ENCODE peak calls at places on chromosomes 13 and 19, in six cellular contexts. W, Y, G, L, R and F are unnamed samples. For H3K27me3, the result is how much of the 10 kb centered on the place peaks cover.

GRCh38 chr13:95588721-95589120 is 36.2 kb downstream of the CLDN10 start:
- DNase-seq in W (no peak), Y (no peak), G (no peak), L (no peak), R (no peak), F (no peak)

GRCh38 chr13:99995503-99996176 is 14.1 kb downstream of the ZIC2 start:
- DNase-seq in W (no peak), Y (no peak), G (no peak), L (no peak), R (no peak), F (no peak)

GRCh38 chr19:38034153-38034835 is 127.3 kb downstream of the SIPA1L3 start:
- DNase-seq in W (no peak), Y (no peak), G (no peak), L (no peak), R (no peak), F (peak)

GRCh38 chr19:36115453-36116343 is at the start of gene TBCB:
- DNase-seq in W (peak), Y (no peak), G (peak), L (no peak), R (peak), F (peak)

GRCh38 chr13:113273856-113274590 is 23.0 kb upstream of the LAMP1 start:
- DNase-seq in W (no peak), Y (no peak), G (no peak), L (no peak), R (no peak), F (peak)

GRCh38 chr13:71864094-71864980 is 2.7 kb downstream of the DACH1 start:
- DNase-seq in W (no peak), Y (peak), G (no peak), L (no peak), R (peak), F (peak)

GRCh38 chr19:49920624-49921363 is 8.2 kb upstream of the ATF5 start:
- DNase-seq in W (no peak), Y (no peak), G (no peak), L (peak), R (no peak), F (no peak)

GRCh38 chr13:114068723-114069322 is 63.6 kb downstream of the RASA3 start:
- DNase-seq in W (no peak), Y (no peak), G (no peak), L (no peak), R (no peak), F (peak)

GRCh38 chr13:48304132-48304876 is 753 bp downstream of the RB1 start:
- DNase-seq in W (peak), Y (no peak), G (peak), L (peak), R (peak), F (no peak)

GRCh38 chr13:113207890-113208423 is 512 bp downstream of the PCID2 start:
- DNase-seq in W (no peak), Y (peak), G (peak), L (no peak), R (no peak), F (peak)

GRCh38 chr19:10797078-10797477 is 38.9 kb downstream of the TMED1 start:
- DNase-seq in W (no peak), Y (no peak), G (no peak), L (no peak), R (no peak), F (no peak)

GRCh38 chr19:11361037-11361770 is 6.0 kb downstream of the PLPPR2 start:
- DNase-seq in W (peak), Y (peak), G (no peak), L (no peak), R (peak), F (no peak)

GRCh38 chr13:44523176-44524017 is 52.7 kb downstream of the TSC22D1 start:
- DNase-seq in W (no peak), Y (no peak), G (peak), L (peak), R (no peak), F (no peak)

GRCh38 chr13:98741741-98742435 is 10.6 kb downstream of the SLC15A1 start:
- DNase-seq in W (no peak), Y (no peak), G (no peak), L (no peak), R (no peak), F (no peak)

GRCh38 chr19:2038284-2039081 is 12.6 kb downstream of the MKNK2 start:
- DNase-seq in W (peak), Y (peak), G (no peak), L (no peak), R (no peak), F (no peak)

GRCh38 chr13:103282571-103283450 is 216.6 kb upstream of the SLC10A2 start:
- DNase-seq in W (no peak), Y (no peak), G (no peak), L (no peak), R (no peak), F (no peak)

GRCh38 chr19:6690160-6690885 is 20.4 kb upstream of the TNFSF14 start:
- DNase-seq in W (no peak), Y (no peak), G (no peak), L (no peak), R (no peak), F (no peak)

GRCh38 chr19:33685541-33685940 is 63.8 kb downstream of the CHST8 start:
- DNase-seq in W (no peak), Y (no peak), G (no peak), L (no peak), R (peak), F (no peak)

GRCh38 chr13:111645198-111645597 is 324.8 kb downstream of the TEX29 start:
- DNase-seq in W (no peak), Y (no peak), G (no peak), L (no peak), R (no peak), F (no peak)

GRCh38 chr19:1131718-1132552 is 28.1 kb downstream of the GPX4 start:
- DNase-seq in W (peak), Y (no peak), G (no peak), L (peak), R (no peak), F (peak)

GRCh38 chr13:94192576-94192975 is 286.9 kb downstream of the DCT start:
- DNase-seq in W (no peak), Y (peak), G (peak), L (no peak), R (no peak), F (no peak)

GRCh38 chr13:111326621-111326965 is 6.2 kb downstream of the TEX29 start:
- DNase-seq in W (no peak), Y (no peak), G (no peak), L (no peak), R (no peak), F (no peak)

GRCh38 chr19:14318873-14319272 is 62.4 kb upstream of the ADGRE5 start:
- DNase-seq in W (peak), Y (peak), G (no peak), L (no peak), R (peak), F (no peak)

GRCh38 chr19:37505958-37506386 is 767 bp upstream of the ZNF793 start:
- DNase-seq in W (no peak), Y (no peak), G (no peak), L (no peak), R (no peak), F (no peak)

GRCh38 chr13:40706439-40706838 is 40.0 kb upstream of the FOXO1 start:
- DNase-seq in W (no peak), Y (no peak), G (no peak), L (no peak), R (no peak), F (no peak)

GRCh38 chr19:2191456-2191931 is 27.8 kb downstream of the DOT1L start:
- DNase-seq in W (no peak), Y (no peak), G (no peak), L (no peak), R (no peak), F (no peak)

GRCh38 chr13:97583884-97584497 is 150.0 kb downstream of the RAP2A start:
- DNase-seq in W (no peak), Y (no peak), G (peak), L (no peak), R (no peak), F (no peak)

DNA sequence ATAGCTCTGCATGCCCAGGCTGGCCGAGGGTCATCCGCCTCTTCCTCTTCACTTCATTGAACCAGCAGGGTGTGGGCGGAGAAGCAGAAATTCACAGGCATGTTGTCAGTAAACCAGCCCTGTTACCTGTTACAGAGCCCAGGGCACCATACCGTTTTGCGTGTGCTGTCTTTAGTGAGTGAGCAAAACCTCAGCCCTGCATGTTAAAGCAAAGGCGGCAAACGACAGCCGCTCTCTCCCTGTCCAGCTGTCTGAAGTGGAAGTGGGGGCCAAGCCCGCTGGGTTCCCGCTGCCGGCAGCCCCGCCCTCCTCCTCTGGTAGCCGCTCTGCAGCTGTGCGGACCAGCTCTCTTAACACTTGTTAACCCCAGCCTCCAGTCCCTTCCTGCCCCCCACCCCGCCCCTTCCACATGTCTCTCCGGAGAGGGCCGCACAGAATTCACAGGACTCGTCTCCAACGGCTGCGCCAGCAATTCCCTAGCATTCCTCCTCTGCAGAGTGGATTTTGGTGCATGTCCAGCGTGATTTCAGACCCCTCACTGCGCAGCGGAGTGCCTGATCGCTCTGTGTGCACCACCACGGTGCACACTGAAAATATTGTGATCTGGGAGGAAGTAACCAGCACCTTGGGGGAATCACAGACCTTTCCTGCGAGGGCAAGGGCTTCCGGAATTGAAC is 12.7 kb downstream of the KLHL26 start:
- DNase-seq in W (no peak), Y (no peak), G (no peak), L (no peak), R (no peak), F (no peak)
- H3K27ac ChIP-seq in W (no peak), Y (no peak), G (no peak), L (no peak), R (no peak), F (no peak)

GRCh38 chr13:50911937-50912624 is 2.5 kb downstream of the RNASEH2B start:
- DNase-seq in W (peak), Y (peak), G (peak), L (peak), R (peak), F (peak)
- TF ChIP-seq GABPA in W (no peak), Y (no peak), G (no peak), L (no peak), R (no peak), F (no peak)

DNA sequence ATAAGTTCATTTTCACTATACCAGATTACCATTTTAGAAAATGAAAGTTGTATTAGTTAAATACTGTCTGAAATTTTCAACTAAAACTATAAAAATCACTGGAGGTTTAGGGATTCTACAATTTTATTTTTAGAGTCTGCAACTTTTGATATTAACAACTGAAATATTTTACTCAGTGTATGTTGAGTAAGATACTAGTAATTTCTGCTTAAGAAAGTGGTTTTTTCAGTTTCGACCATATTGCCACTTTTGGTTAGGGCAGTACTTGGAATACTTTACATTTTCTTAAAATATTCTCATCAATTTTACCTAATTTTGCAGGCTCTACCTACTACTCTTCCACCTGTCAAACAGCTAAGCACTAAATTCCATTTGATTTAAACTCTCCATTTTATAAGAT is 59.6 kb downstream of the KCNRG start:
- DNase-seq in W (no peak), Y (no peak), G (no peak), L (no peak), R (no peak), F (no peak)
- H3K27me3 ChIP-seq in W (under half), Y (under half), G (under half), L (under half), R (under half), F (under half)

GRCh38 chr19:45779231-45780145 is 2.8 kb downstream of the DMPK start:
- DNase-seq in W (peak), Y (peak), G (peak), L (peak), R (peak), F (no peak)
- H3K27ac ChIP-seq in W (peak), Y (no peak), G (no peak), L (no peak), R (no peak), F (no peak)

GRCh38 chr13:51793570-51794273 is 10.2 kb downstream of the DHRS12 start:
- DNase-seq in W (peak), Y (no peak), G (no peak), L (peak), R (no peak), F (peak)
- TF ChIP-seq GABPA in W (no peak), Y (no peak), G (no peak), L (no peak), R (no peak), F (peak)

GRCh38 chr19:3370728-3371591 is 4.6 kb downstream of the NFIC start:
- DNase-seq in W (no peak), Y (no peak), G (no peak), L (no peak), R (no peak), F (no peak)

GRCh38 chr19:3374369-3375112 is 8.2 kb downstream of the NFIC start:
- DNase-seq in W (peak), Y (no peak), G (no peak), L (no peak), R (peak), F (no peak)

GRCh38 chr19:3370214-3370720 is 3.9 kb downstream of the NFIC start:
- DNase-seq in W (no peak), Y (no peak), G (no peak), L (no peak), R (peak), F (no peak)

GRCh38 chr19:3373971-3374368 is 7.6 kb downstream of the NFIC start:
- DNase-seq in W (no peak), Y (no peak), G (no peak), L (no peak), R (no peak), F (no peak)

GRCh38 chr19:3372413-3372812 is 6.0 kb downstream of the NFIC start:
- DNase-seq in W (no peak), Y (no peak), G (no peak), L (no peak), R (no peak), F (no peak)
- H3K27me3 ChIP-seq in W (under half), Y (half or more), G (under half), L (under half), R (under half), F (under half)

GRCh38 chr13:79480954-79481684 is at the start of gene NDFIP2:
- DNase-seq in W (peak), Y (peak), G (peak), L (peak), R (peak), F (peak)
- H3K27ac ChIP-seq in W (peak), Y (no peak), G (peak), L (no peak), R (peak), F (peak)

GRCh38 chr13:70856706-70857105 is 748.5 kb upstream of the KLHL1 start:
- DNase-seq in W (no peak), Y (no peak), G (no peak), L (no peak), R (no peak), F (peak)
- TF ChIP-seq GABPA in W (no peak), Y (no peak), G (no peak), L (no peak), R (no peak), F (no peak)

DNA sequence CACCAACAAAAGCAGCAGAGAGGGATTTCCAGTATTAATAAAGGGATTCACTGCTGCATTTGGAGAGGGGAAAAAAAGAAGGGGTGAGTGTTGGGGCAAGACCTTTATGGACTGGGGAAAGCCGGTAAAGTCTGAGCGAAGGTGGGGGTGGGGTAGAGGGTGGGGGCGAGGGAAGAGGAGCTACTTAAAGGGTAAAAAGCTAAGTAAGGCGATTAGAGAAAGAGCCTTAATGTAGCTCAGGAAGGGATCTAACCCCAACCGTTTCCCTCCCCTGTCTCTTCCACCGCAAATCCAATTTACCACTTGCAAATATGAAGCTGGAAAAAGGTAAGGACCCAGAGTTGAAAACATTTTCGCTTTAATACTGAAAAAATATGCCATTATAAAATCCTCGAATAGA is 4.4 kb downstream of the SLITRK1 start:
- DNase-seq in W (no peak), Y (no peak), G (no peak), L (no peak), R (no peak), F (no peak)
- H3K27me3 ChIP-seq in W (under half), Y (under half), G (under half), L (under half), R (under half), F (under half)

GRCh38 chr19:47075179-47075811 is 26.9 kb upstream of the TMEM160 start:
- DNase-seq in W (no peak), Y (no peak), G (no peak), L (no peak), R (no peak), F (peak)
- H3K27ac ChIP-seq in W (no peak), Y (peak), G (no peak), L (no peak), R (no peak), F (peak)